ENCODE peak calls at places on chromosomes 6 and 20, in eight cellular contexts. One of them, this sample, is unnamed.

GRCh38 chr6:148523051-148523450 is 180.4 kb downstream of the SASH1 start:
- DNase-seq in amniotic epithelial cell: peak
- DNase-seq in ELF-1: no peak
- DNase-seq in stromal cell of bone marrow: no peak
- DNase-seq in T-cell: no peak
- DNase-seq in thyroid gland: no peak
- DNase-seq in stimulated activated CD4-positive, alpha-beta T cell treated with anti-CD3 and anti-CD28 coated beads, Interleukin-4, amount 100 ng/mL, for 48 hours: no peak
- DNase-seq in kidney tubule cell: peak
- DNase-seq in this sample: no peak

GRCh38 chr20:44736170-44737021 is 9.3 kb upstream of the KCNK15 start:
- DNase-seq in ELF-1: peak
- DNase-seq in stimulated activated CD4-positive, alpha-beta T cell treated with anti-CD3 and anti-CD28 coated beads, Interleukin-4, amount 100 ng/mL, for 48 hours: no peak
- DNase-seq in thyroid gland: peak
- DNase-seq in kidney tubule cell: peak
- DNase-seq in T-cell: peak
- DNase-seq in stromal cell of bone marrow: peak
- DNase-seq in amniotic epithelial cell: peak
- DNase-seq in this sample: no peak

GRCh38 chr20:46935394-46936017 is 40.9 kb downstream of the EYA2 start:
- DNase-seq in ELF-1: no peak
- DNase-seq in stimulated activated CD4-positive, alpha-beta T cell treated with anti-CD3 and anti-CD28 coated beads, Interleukin-4, amount 100 ng/mL, for 48 hours: no peak
- DNase-seq in T-cell: no peak
- DNase-seq in stromal cell of bone marrow: no peak
- DNase-seq in thyroid gland: no peak
- DNase-seq in kidney tubule cell: no peak
- DNase-seq in amniotic epithelial cell: no peak
- DNase-seq in this sample: no peak

GRCh38 chr6:31940256-31940664 is 5.6 kb upstream of the CFB start:
- DNase-seq in ELF-1: no peak
- DNase-seq in T-cell: no peak
- DNase-seq in amniotic epithelial cell: no peak
- DNase-seq in kidney tubule cell: peak
- DNase-seq in stimulated activated CD4-positive, alpha-beta T cell treated with anti-CD3 and anti-CD28 coated beads, Interleukin-4, amount 100 ng/mL, for 48 hours: no peak
- DNase-seq in stromal cell of bone marrow: no peak
- DNase-seq in thyroid gland: no peak
- DNase-seq in this sample: no peak

GRCh38 chr6:89952696-89953095 is 58.4 kb downstream of the GJA10 start:
- DNase-seq in kidney tubule cell: peak
- DNase-seq in ELF-1: no peak
- DNase-seq in thyroid gland: no peak
- DNase-seq in amniotic epithelial cell: peak
- DNase-seq in stimulated activated CD4-positive, alpha-beta T cell treated with anti-CD3 and anti-CD28 coated beads, Interleukin-4, amount 100 ng/mL, for 48 hours: no peak
- DNase-seq in T-cell: peak
- DNase-seq in stromal cell of bone marrow: peak
- DNase-seq in this sample: peak

GRCh38 chr6:95078457-95078856 is 498.9 kb upstream of the MANEA start:
- DNase-seq in stromal cell of bone marrow: no peak
- DNase-seq in T-cell: no peak
- DNase-seq in amniotic epithelial cell: no peak
- DNase-seq in thyroid gland: no peak
- DNase-seq in stimulated activated CD4-positive, alpha-beta T cell treated with anti-CD3 and anti-CD28 coated beads, Interleukin-4, amount 100 ng/mL, for 48 hours: no peak
- DNase-seq in ELF-1: no peak
- DNase-seq in kidney tubule cell: no peak
- DNase-seq in this sample: no peak

GRCh38 chr6:84332139-84333034 is 104.9 kb upstream of the CEP162 start:
- DNase-seq in thyroid gland: no peak
- DNase-seq in stromal cell of bone marrow: no peak
- DNase-seq in stimulated activated CD4-positive, alpha-beta T cell treated with anti-CD3 and anti-CD28 coated beads, Interleukin-4, amount 100 ng/mL, for 48 hours: no peak
- DNase-seq in kidney tubule cell: no peak
- DNase-seq in T-cell: no peak
- DNase-seq in ELF-1: no peak
- DNase-seq in amniotic epithelial cell: peak
- DNase-seq in this sample: no peak

GRCh38 chr6:71333700-71334099 is 45.1 kb downstream of the OGFRL1 start:
- DNase-seq in thyroid gland: no peak
- DNase-seq in stromal cell of bone marrow: peak
- DNase-seq in ELF-1: no peak
- DNase-seq in stimulated activated CD4-positive, alpha-beta T cell treated with anti-CD3 and anti-CD28 coated beads, Interleukin-4, amount 100 ng/mL, for 48 hours: no peak
- DNase-seq in kidney tubule cell: peak
- DNase-seq in T-cell: no peak
- DNase-seq in amniotic epithelial cell: peak
- DNase-seq in this sample: no peak

GRCh38 chr6:32105433-32105832 is 3.7 kb downstream of the TNXB start:
- DNase-seq in T-cell: no peak
- DNase-seq in amniotic epithelial cell: no peak
- DNase-seq in stromal cell of bone marrow: no peak
- DNase-seq in kidney tubule cell: no peak
- DNase-seq in thyroid gland: no peak
- DNase-seq in ELF-1: no peak
- DNase-seq in stimulated activated CD4-positive, alpha-beta T cell treated with anti-CD3 and anti-CD28 coated beads, Interleukin-4, amount 100 ng/mL, for 48 hours: no peak
- DNase-seq in this sample: no peak

GRCh38 chr6:64505312-64505711 is 869.7 kb downstream of the PHF3 start:
- DNase-seq in stromal cell of bone marrow: no peak
- DNase-seq in stimulated activated CD4-positive, alpha-beta T cell treated with anti-CD3 and anti-CD28 coated beads, Interleukin-4, amount 100 ng/mL, for 48 hours: peak
- DNase-seq in kidney tubule cell: peak
- DNase-seq in T-cell: no peak
- DNase-seq in amniotic epithelial cell: no peak
- DNase-seq in ELF-1: peak
- DNase-seq in thyroid gland: peak
- DNase-seq in this sample: no peak

GRCh38 chr20:56417911-56418310 is 5.9 kb downstream of the CASS4 start:
- DNase-seq in thyroid gland: no peak
- DNase-seq in amniotic epithelial cell: no peak
- DNase-seq in kidney tubule cell: peak
- DNase-seq in stimulated activated CD4-positive, alpha-beta T cell treated with anti-CD3 and anti-CD28 coated beads, Interleukin-4, amount 100 ng/mL, for 48 hours: no peak
- DNase-seq in stromal cell of bone marrow: no peak
- DNase-seq in ELF-1: no peak
- DNase-seq in T-cell: no peak
- DNase-seq in this sample: no peak

GRCh38 chr6:153947817-153948447 is 91.1 kb upstream of the OPRM1 start:
- DNase-seq in ELF-1: peak
- DNase-seq in amniotic epithelial cell: peak
- DNase-seq in stimulated activated CD4-positive, alpha-beta T cell treated with anti-CD3 and anti-CD28 coated beads, Interleukin-4, amount 100 ng/mL, for 48 hours: peak
- DNase-seq in stromal cell of bone marrow: no peak
- DNase-seq in thyroid gland: peak
- DNase-seq in T-cell: no peak
- DNase-seq in kidney tubule cell: peak
- DNase-seq in this sample: no peak

GRCh38 chr20:51230727-51231126 is 207.8 kb upstream of the KCNG1 start:
- DNase-seq in stromal cell of bone marrow: no peak
- DNase-seq in stimulated activated CD4-positive, alpha-beta T cell treated with anti-CD3 and anti-CD28 coated beads, Interleukin-4, amount 100 ng/mL, for 48 hours: no peak
- DNase-seq in thyroid gland: no peak
- DNase-seq in ELF-1: no peak
- DNase-seq in kidney tubule cell: no peak
- DNase-seq in T-cell: no peak
- DNase-seq in amniotic epithelial cell: no peak
- DNase-seq in this sample: no peak

GRCh38 chr6:29576056-29576455 is 8.9 kb upstream of the OR2H2 start:
- DNase-seq in amniotic epithelial cell: no peak
- DNase-seq in thyroid gland: no peak
- DNase-seq in T-cell: no peak
- DNase-seq in ELF-1: no peak
- DNase-seq in stimulated activated CD4-positive, alpha-beta T cell treated with anti-CD3 and anti-CD28 coated beads, Interleukin-4, amount 100 ng/mL, for 48 hours: no peak
- DNase-seq in stromal cell of bone marrow: no peak
- DNase-seq in kidney tubule cell: no peak
- DNase-seq in this sample: no peak

GRCh38 chr6:158377866-158378265 is 65.6 kb downstream of the TULP4 start:
- DNase-seq in ELF-1: peak
- DNase-seq in stimulated activated CD4-positive, alpha-beta T cell treated with anti-CD3 and anti-CD28 coated beads, Interleukin-4, amount 100 ng/mL, for 48 hours: no peak
- DNase-seq in thyroid gland: peak
- DNase-seq in stromal cell of bone marrow: peak
- DNase-seq in amniotic epithelial cell: peak
- DNase-seq in kidney tubule cell: peak
- DNase-seq in T-cell: no peak
- DNase-seq in this sample: no peak

GRCh38 chr20:24388828-24389325 is 80.6 kb upstream of the SYNDIG1 start:
- DNase-seq in amniotic epithelial cell: no peak
- DNase-seq in kidney tubule cell: no peak
- DNase-seq in T-cell: no peak
- DNase-seq in stimulated activated CD4-positive, alpha-beta T cell treated with anti-CD3 and anti-CD28 coated beads, Interleukin-4, amount 100 ng/mL, for 48 hours: no peak
- DNase-seq in ELF-1: no peak
- DNase-seq in stromal cell of bone marrow: no peak
- DNase-seq in thyroid gland: peak
- DNase-seq in this sample: no peak

GRCh38 chr6:111759836-111760785 is 113.1 kb downstream of the FYN start:
- DNase-seq in kidney tubule cell: no peak
- DNase-seq in thyroid gland: no peak
- DNase-seq in T-cell: peak
- DNase-seq in stimulated activated CD4-positive, alpha-beta T cell treated with anti-CD3 and anti-CD28 coated beads, Interleukin-4, amount 100 ng/mL, for 48 hours: no peak
- DNase-seq in ELF-1: no peak
- DNase-seq in amniotic epithelial cell: peak
- DNase-seq in stromal cell of bone marrow: peak
- DNase-seq in this sample: no peak

GRCh38 chr6:30647802-30648460 is 998 bp downstream of the C6orf136 start:
- DNase-seq in ELF-1: no peak
- DNase-seq in stromal cell of bone marrow: no peak
- DNase-seq in kidney tubule cell: peak
- DNase-seq in T-cell: peak
- DNase-seq in thyroid gland: no peak
- DNase-seq in stimulated activated CD4-positive, alpha-beta T cell treated with anti-CD3 and anti-CD28 coated beads, Interleukin-4, amount 100 ng/mL, for 48 hours: no peak
- DNase-seq in amniotic epithelial cell: no peak
- DNase-seq in this sample: no peak

GRCh38 chr20:59033093-59033492 is 958 bp upstream of the ATP5F1E start:
- DNase-seq in stromal cell of bone marrow: no peak
- DNase-seq in kidney tubule cell: no peak
- DNase-seq in ELF-1: no peak
- DNase-seq in thyroid gland: no peak
- DNase-seq in stimulated activated CD4-positive, alpha-beta T cell treated with anti-CD3 and anti-CD28 coated beads, Interleukin-4, amount 100 ng/mL, for 48 hours: no peak
- DNase-seq in T-cell: no peak
- DNase-seq in amniotic epithelial cell: no peak
- DNase-seq in this sample: no peak

GRCh38 chr6:356828-357251 is 34.7 kb upstream of the IRF4 start:
- DNase-seq in ELF-1: no peak
- DNase-seq in kidney tubule cell: no peak
- DNase-seq in thyroid gland: no peak
- DNase-seq in T-cell: no peak
- DNase-seq in amniotic epithelial cell: no peak
- DNase-seq in stromal cell of bone marrow: no peak
- DNase-seq in stimulated activated CD4-positive, alpha-beta T cell treated with anti-CD3 and anti-CD28 coated beads, Interleukin-4, amount 100 ng/mL, for 48 hours: no peak
- DNase-seq in this sample: no peak

GRCh38 chr20:32575227-32575581 is 9.9 kb downstream of the NOL4L start:
- DNase-seq in stimulated activated CD4-positive, alpha-beta T cell treated with anti-CD3 and anti-CD28 coated beads, Interleukin-4, amount 100 ng/mL, for 48 hours: no peak
- DNase-seq in T-cell: no peak
- DNase-seq in amniotic epithelial cell: no peak
- DNase-seq in ELF-1: no peak
- DNase-seq in stromal cell of bone marrow: no peak
- DNase-seq in thyroid gland: no peak
- DNase-seq in kidney tubule cell: no peak
- DNase-seq in this sample: no peak

GRCh38 chr6:64945450-64945849 is 761.6 kb downstream of the EYS start:
- DNase-seq in amniotic epithelial cell: no peak
- DNase-seq in kidney tubule cell: no peak
- DNase-seq in stromal cell of bone marrow: no peak
- DNase-seq in stimulated activated CD4-positive, alpha-beta T cell treated with anti-CD3 and anti-CD28 coated beads, Interleukin-4, amount 100 ng/mL, for 48 hours: no peak
- DNase-seq in ELF-1: no peak
- DNase-seq in T-cell: no peak
- DNase-seq in thyroid gland: no peak
- DNase-seq in this sample: no peak

GRCh38 chr20:46928580-46929132 is 34.0 kb downstream of the EYA2 start:
- DNase-seq in thyroid gland: peak
- DNase-seq in stimulated activated CD4-positive, alpha-beta T cell treated with anti-CD3 and anti-CD28 coated beads, Interleukin-4, amount 100 ng/mL, for 48 hours: no peak
- DNase-seq in stromal cell of bone marrow: peak
- DNase-seq in ELF-1: no peak
- DNase-seq in T-cell: no peak
- DNase-seq in amniotic epithelial cell: no peak
- DNase-seq in kidney tubule cell: peak
- DNase-seq in this sample: no peak

GRCh38 chr6:91697010-91697694 is 1110.3 kb upstream of the MAP3K7 start:
- DNase-seq in stromal cell of bone marrow: no peak
- DNase-seq in ELF-1: no peak
- DNase-seq in T-cell: no peak
- DNase-seq in kidney tubule cell: peak
- DNase-seq in stimulated activated CD4-positive, alpha-beta T cell treated with anti-CD3 and anti-CD28 coated beads, Interleukin-4, amount 100 ng/mL, for 48 hours: no peak
- DNase-seq in amniotic epithelial cell: peak
- DNase-seq in thyroid gland: no peak
- DNase-seq in this sample: no peak

GRCh38 chr6:18269253-18269652 is 4.9 kb upstream of the DEK start:
- DNase-seq in ELF-1: no peak
- DNase-seq in T-cell: no peak
- DNase-seq in thyroid gland: no peak
- DNase-seq in stimulated activated CD4-positive, alpha-beta T cell treated with anti-CD3 and anti-CD28 coated beads, Interleukin-4, amount 100 ng/mL, for 48 hours: no peak
- DNase-seq in stromal cell of bone marrow: no peak
- DNase-seq in amniotic epithelial cell: peak
- DNase-seq in kidney tubule cell: peak
- DNase-seq in this sample: no peak

GRCh38 chr6:134437376-134437775 is 119.5 kb upstream of the SGK1 start:
- DNase-seq in kidney tubule cell: peak
- DNase-seq in T-cell: no peak
- DNase-seq in amniotic epithelial cell: peak
- DNase-seq in ELF-1: no peak
- DNase-seq in stromal cell of bone marrow: no peak
- DNase-seq in thyroid gland: no peak
- DNase-seq in stimulated activated CD4-positive, alpha-beta T cell treated with anti-CD3 and anti-CD28 coated beads, Interleukin-4, amount 100 ng/mL, for 48 hours: peak
- DNase-seq in this sample: peak

GRCh38 chr6:37006793-37007339 is 1.4 kb downstream of the FGD2 start:
- DNase-seq in kidney tubule cell: peak
- DNase-seq in T-cell: no peak
- DNase-seq in ELF-1: no peak
- DNase-seq in thyroid gland: no peak
- DNase-seq in amniotic epithelial cell: no peak
- DNase-seq in stromal cell of bone marrow: no peak
- DNase-seq in stimulated activated CD4-positive, alpha-beta T cell treated with anti-CD3 and anti-CD28 coated beads, Interleukin-4, amount 100 ng/mL, for 48 hours: no peak
- DNase-seq in this sample: no peak

GRCh38 chr6:93424303-93425064 is 5.1 kb upstream of the EPHA7 start:
- DNase-seq in stromal cell of bone marrow: no peak
- DNase-seq in ELF-1: no peak
- DNase-seq in amniotic epithelial cell: peak
- DNase-seq in T-cell: no peak
- DNase-seq in kidney tubule cell: peak
- DNase-seq in thyroid gland: no peak
- DNase-seq in stimulated activated CD4-positive, alpha-beta T cell treated with anti-CD3 and anti-CD28 coated beads, Interleukin-4, amount 100 ng/mL, for 48 hours: no peak
- DNase-seq in this sample: no peak

GRCh38 chr20:53547664-53548239 is 45.9 kb downstream of the ZNF217 start:
- DNase-seq in stimulated activated CD4-positive, alpha-beta T cell treated with anti-CD3 and anti-CD28 coated beads, Interleukin-4, amount 100 ng/mL, for 48 hours: no peak
- DNase-seq in amniotic epithelial cell: peak
- DNase-seq in T-cell: peak
- DNase-seq in thyroid gland: peak
- DNase-seq in stromal cell of bone marrow: peak
- DNase-seq in kidney tubule cell: peak
- DNase-seq in ELF-1: peak
- DNase-seq in this sample: peak

GRCh38 chr6:28597924-28598323 is 72.2 kb downstream of the GPX5 start:
- DNase-seq in thyroid gland: no peak
- DNase-seq in stromal cell of bone marrow: no peak
- DNase-seq in stimulated activated CD4-positive, alpha-beta T cell treated with anti-CD3 and anti-CD28 coated beads, Interleukin-4, amount 100 ng/mL, for 48 hours: no peak
- DNase-seq in ELF-1: peak
- DNase-seq in kidney tubule cell: no peak
- DNase-seq in amniotic epithelial cell: peak
- DNase-seq in T-cell: no peak
- DNase-seq in this sample: no peak

GRCh38 chr6:42795651-42796050 is 13.8 kb downstream of the BICRAL start:
- DNase-seq in stimulated activated CD4-positive, alpha-beta T cell treated with anti-CD3 and anti-CD28 coated beads, Interleukin-4, amount 100 ng/mL, for 48 hours: no peak
- DNase-seq in kidney tubule cell: no peak
- DNase-seq in ELF-1: no peak
- DNase-seq in thyroid gland: no peak
- DNase-seq in T-cell: no peak
- DNase-seq in stromal cell of bone marrow: no peak
- DNase-seq in amniotic epithelial cell: no peak
- DNase-seq in this sample: no peak

GRCh38 chr6:38676974-38677544 is 25.9 kb downstream of the GLO1 start:
- DNase-seq in ELF-1: no peak
- DNase-seq in kidney tubule cell: no peak
- DNase-seq in thyroid gland: peak
- DNase-seq in stimulated activated CD4-positive, alpha-beta T cell treated with anti-CD3 and anti-CD28 coated beads, Interleukin-4, amount 100 ng/mL, for 48 hours: no peak
- DNase-seq in T-cell: no peak
- DNase-seq in stromal cell of bone marrow: no peak
- DNase-seq in amniotic epithelial cell: peak
- DNase-seq in this sample: no peak

GRCh38 chr6:168410554-168411011 is 30.4 kb upstream of the SMOC2 start:
- DNase-seq in amniotic epithelial cell: no peak
- DNase-seq in thyroid gland: peak
- DNase-seq in kidney tubule cell: no peak
- DNase-seq in stromal cell of bone marrow: no peak
- DNase-seq in T-cell: no peak
- DNase-seq in ELF-1: no peak
- DNase-seq in stimulated activated CD4-positive, alpha-beta T cell treated with anti-CD3 and anti-CD28 coated beads, Interleukin-4, amount 100 ng/mL, for 48 hours: no peak
- DNase-seq in this sample: no peak

GRCh38 chr6:15420959-15421438 is 175.1 kb downstream of the JARID2 start:
- DNase-seq in stromal cell of bone marrow: no peak
- DNase-seq in T-cell: no peak
- DNase-seq in stimulated activated CD4-positive, alpha-beta T cell treated with anti-CD3 and anti-CD28 coated beads, Interleukin-4, amount 100 ng/mL, for 48 hours: no peak
- DNase-seq in thyroid gland: no peak
- DNase-seq in amniotic epithelial cell: no peak
- DNase-seq in kidney tubule cell: no peak
- DNase-seq in ELF-1: peak
- DNase-seq in this sample: no peak